ENCODE peak calls at places on chromosomes 11 and 22, in nine cellular contexts. One of them, this sample, is unnamed.

GRCh38 chr22:43509337-43509736 is 97.5 kb downstream of the MPPED1 start:
- DNase-seq in heart left ventricle: no peak
- DNase-seq in mesendoderm: no peak
- DNase-seq in IMR-90: no peak
- DNase-seq in aorta: no peak
- DNase-seq in MM.1S: no peak
- DNase-seq in SJSA1: no peak
- DNase-seq in GM23248: no peak
- DNase-seq in effector memory CD4-positive, alpha-beta T cell: no peak
- DNase-seq in this sample: no peak

GRCh38 chr11:129281471-129282268 is 89.5 kb upstream of the ARHGAP32 start:
- DNase-seq in heart left ventricle: no peak
- DNase-seq in effector memory CD4-positive, alpha-beta T cell: no peak
- DNase-seq in GM23248: no peak
- DNase-seq in aorta: no peak
- DNase-seq in MM.1S: no peak
- DNase-seq in IMR-90: no peak
- DNase-seq in mesendoderm: no peak
- DNase-seq in SJSA1: no peak
- DNase-seq in this sample: no peak

GRCh38 chr11:117946842-117947526 is 17.8 kb upstream of the TMPRSS13 start:
- DNase-seq in MM.1S: peak; percentile 67
- DNase-seq in aorta: peak; percentile 91
- DNase-seq in GM23248: peak; percentile 93
- DNase-seq in effector memory CD4-positive, alpha-beta T cell: peak; percentile 52
- DNase-seq in heart left ventricle: peak; percentile 89
- DNase-seq in mesendoderm: peak; percentile 94
- DNase-seq in IMR-90: peak; percentile 91
- DNase-seq in SJSA1: peak; percentile 50
- DNase-seq in this sample: peak; percentile 80

GRCh38 chr11:15565846-15566245 is 451.1 kb downstream of the INSC start:
- DNase-seq in heart left ventricle: peak; percentile 47
- DNase-seq in aorta: no peak
- DNase-seq in IMR-90: no peak
- DNase-seq in mesendoderm: no peak
- DNase-seq in GM23248: no peak
- DNase-seq in effector memory CD4-positive, alpha-beta T cell: no peak
- DNase-seq in MM.1S: no peak
- DNase-seq in SJSA1: no peak
- DNase-seq in this sample: no peak

GRCh38 chr11:115930276-115930675 is 426.1 kb upstream of the CADM1 start:
- DNase-seq in MM.1S: peak; percentile 81
- DNase-seq in effector memory CD4-positive, alpha-beta T cell: no peak
- DNase-seq in mesendoderm: no peak
- DNase-seq in heart left ventricle: no peak
- DNase-seq in SJSA1: no peak
- DNase-seq in aorta: no peak
- DNase-seq in GM23248: no peak
- DNase-seq in IMR-90: no peak
- DNase-seq in this sample: no peak

GRCh38 chr11:113106507-113106906 is 145.3 kb downstream of the NCAM1 start:
- DNase-seq in aorta: no peak
- DNase-seq in MM.1S: no peak
- DNase-seq in effector memory CD4-positive, alpha-beta T cell: no peak
- DNase-seq in IMR-90: peak; percentile 5
- DNase-seq in mesendoderm: no peak
- DNase-seq in heart left ventricle: no peak
- DNase-seq in GM23248: peak; percentile 23
- DNase-seq in SJSA1: peak; percentile 82
- DNase-seq in this sample: no peak

GRCh38 chr11:47980093-47980906 is at the start of gene PTPRJ:
- DNase-seq in GM23248: peak; percentile 71
- DNase-seq in heart left ventricle: peak; percentile 74
- DNase-seq in IMR-90: peak; percentile 48
- DNase-seq in aorta: peak; percentile 74
- DNase-seq in effector memory CD4-positive, alpha-beta T cell: peak; percentile 61
- DNase-seq in mesendoderm: peak; percentile 75
- DNase-seq in MM.1S: peak; percentile 45
- DNase-seq in SJSA1: peak; percentile 44
- DNase-seq in this sample: peak; percentile 65

GRCh38 chr11:94909371-94909820 is 64.0 kb downstream of the CWC15 start:
- DNase-seq in SJSA1: no peak
- DNase-seq in IMR-90: peak; percentile 81
- DNase-seq in GM23248: peak; percentile 81
- DNase-seq in mesendoderm: peak; percentile 27
- DNase-seq in aorta: no peak
- DNase-seq in heart left ventricle: no peak
- DNase-seq in MM.1S: no peak
- DNase-seq in effector memory CD4-positive, alpha-beta T cell: no peak
- DNase-seq in this sample: no peak

GRCh38 chr11:43852057-43852636 is 28.5 kb upstream of the ALKBH3 start:
- DNase-seq in mesendoderm: peak; percentile 84
- DNase-seq in heart left ventricle: peak; percentile 31
- DNase-seq in IMR-90: peak; percentile 88
- DNase-seq in aorta: peak; percentile 55
- DNase-seq in effector memory CD4-positive, alpha-beta T cell: no peak
- DNase-seq in MM.1S: peak; percentile 67
- DNase-seq in GM23248: peak; percentile 76
- DNase-seq in SJSA1: peak; percentile 75
- DNase-seq in this sample: peak; percentile 78

DNA sequence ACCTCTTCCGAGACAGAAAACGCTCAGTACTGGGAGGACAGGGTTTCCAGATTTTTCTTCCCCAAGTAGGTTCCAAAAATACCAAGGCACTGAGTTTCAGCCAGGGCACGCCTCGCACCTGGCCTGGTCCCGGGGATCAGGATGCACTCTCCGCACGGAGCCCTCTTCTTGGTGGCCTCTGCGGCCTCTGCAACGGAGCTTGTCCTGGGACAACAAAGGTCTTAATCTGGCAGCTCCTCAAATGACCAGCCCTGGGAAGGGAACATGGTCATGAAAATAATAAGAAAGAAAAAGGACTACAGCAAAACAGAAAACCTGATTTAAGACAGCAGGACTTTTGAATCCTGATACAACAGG is 22.1 kb upstream of the KRTAP5-6 start:
- DNase-seq in mesendoderm: no peak
- DNase-seq in heart left ventricle: no peak
- DNase-seq in effector memory CD4-positive, alpha-beta T cell: no peak
- DNase-seq in SJSA1: no peak
- DNase-seq in IMR-90: no peak
- DNase-seq in aorta: peak; percentile 15
- DNase-seq in MM.1S: no peak
- DNase-seq in GM23248: no peak
- DNase-seq in this sample: no peak
- H3K4me1 ChIP-seq in mesendoderm: no peaks in the 10 kb centered on the region
- H3K4me1 ChIP-seq in heart left ventricle: no peaks in the 10 kb centered on the region
- H3K4me1 ChIP-seq in effector memory CD4-positive, alpha-beta T cell: no peaks in the 10 kb centered on the region
- H3K4me1 ChIP-seq in SJSA1: no peaks in the 10 kb centered on the region
- H3K4me1 ChIP-seq in IMR-90: no peaks in the 10 kb centered on the region
- H3K4me1 ChIP-seq in aorta: no peaks in the 10 kb centered on the region
- H3K4me1 ChIP-seq in MM.1S: no peaks in the 10 kb centered on the region
- H3K4me1 ChIP-seq in GM23248: no peaks in the 10 kb centered on the region
- H3K4me1 ChIP-seq in this sample: no peaks in the 10 kb centered on the region

DNA sequence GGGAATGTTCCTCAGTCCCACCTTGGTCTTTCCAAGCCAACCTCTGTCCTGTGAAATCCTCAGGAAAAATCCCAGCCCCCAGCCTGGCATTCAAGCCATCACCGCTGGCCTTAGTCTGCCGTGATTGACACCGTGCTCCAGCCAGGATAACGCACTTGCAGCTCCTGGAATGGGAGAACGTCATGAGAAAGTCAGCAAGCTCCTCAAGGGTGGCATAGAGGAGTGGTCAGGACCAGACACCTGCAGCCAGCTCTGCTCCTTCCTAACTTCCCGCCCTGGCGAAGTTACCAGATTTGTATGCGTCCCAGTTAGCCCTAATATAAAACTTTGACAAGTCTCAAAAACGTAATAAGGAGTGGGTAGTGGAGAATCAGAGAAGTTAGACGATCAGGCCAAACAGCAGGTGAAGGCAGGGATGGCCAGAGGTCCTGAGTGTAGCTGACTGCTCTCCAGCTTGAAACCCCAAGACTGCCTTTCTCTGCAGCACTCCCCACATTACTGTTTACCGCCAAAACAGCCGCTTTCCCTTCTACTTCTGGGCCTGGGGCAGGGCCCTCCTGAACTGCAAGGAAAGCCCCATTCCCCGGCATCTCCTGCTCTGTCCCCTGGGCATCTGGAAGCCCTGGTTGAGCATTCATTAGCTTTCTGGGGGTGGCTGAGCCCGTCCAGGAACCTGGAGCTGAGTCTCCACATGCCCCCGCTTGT is 1.3 kb upstream of the DKK3 start:
- DNase-seq in MM.1S: no peak
- DNase-seq in aorta: no peak
- DNase-seq in mesendoderm: peak; percentile 61
- DNase-seq in GM23248: no peak
- DNase-seq in IMR-90: no peak
- DNase-seq in heart left ventricle: no peak
- DNase-seq in effector memory CD4-positive, alpha-beta T cell: no peak
- DNase-seq in SJSA1: no peak
- DNase-seq in this sample: no peak
- H3K4me3 ChIP-seq in MM.1S: no peak overlapping the region
- H3K4me3 ChIP-seq in aorta: no peak overlapping the region
- H3K4me3 ChIP-seq in mesendoderm: no peak overlapping the region
- H3K4me3 ChIP-seq in GM23248: no peak overlapping the region
- H3K4me3 ChIP-seq in IMR-90: peak overlapping the region; percentile 49
- H3K4me3 ChIP-seq in heart left ventricle: peak overlapping the region; percentile 59
- H3K4me3 ChIP-seq in effector memory CD4-positive, alpha-beta T cell: no peak overlapping the region
- H3K4me3 ChIP-seq in SJSA1: peak overlapping the region; percentile 81
- H3K4me3 ChIP-seq in this sample: no peak overlapping the region

GRCh38 chr22:46057762-46058420 is 80.9 kb upstream of the WNT7B start:
- DNase-seq in mesendoderm: no peak
- DNase-seq in heart left ventricle: peak; percentile 53
- DNase-seq in MM.1S: peak; percentile 89
- DNase-seq in aorta: peak; percentile 76
- DNase-seq in effector memory CD4-positive, alpha-beta T cell: no peak
- DNase-seq in IMR-90: no peak
- DNase-seq in SJSA1: peak; percentile 88
- DNase-seq in GM23248: peak; percentile 85
- DNase-seq in this sample: peak; percentile 82

GRCh38 chr22:46057206-46057605 is 80.2 kb upstream of the WNT7B start:
- DNase-seq in heart left ventricle: peak; percentile 45
- DNase-seq in effector memory CD4-positive, alpha-beta T cell: no peak
- DNase-seq in GM23248: peak; percentile 70
- DNase-seq in SJSA1: no peak
- DNase-seq in IMR-90: no peak
- DNase-seq in mesendoderm: no peak
- DNase-seq in MM.1S: peak; percentile 23
- DNase-seq in aorta: peak; percentile 34
- DNase-seq in this sample: no peak

GRCh38 chr22:46055176-46055850 is 78.4 kb upstream of the WNT7B start:
- DNase-seq in GM23248: peak; percentile 72
- DNase-seq in effector memory CD4-positive, alpha-beta T cell: no peak
- DNase-seq in IMR-90: no peak
- DNase-seq in MM.1S: no peak
- DNase-seq in aorta: peak; percentile 71
- DNase-seq in mesendoderm: no peak
- DNase-seq in heart left ventricle: peak; percentile 41
- DNase-seq in SJSA1: peak; percentile 56
- DNase-seq in this sample: no peak

GRCh38 chr22:46055851-46056168 is 78.8 kb upstream of the WNT7B start:
- DNase-seq in mesendoderm: no peak
- DNase-seq in heart left ventricle: no peak
- DNase-seq in SJSA1: peak; percentile 63
- DNase-seq in GM23248: no peak
- DNase-seq in aorta: no peak
- DNase-seq in effector memory CD4-positive, alpha-beta T cell: no peak
- DNase-seq in MM.1S: no peak
- DNase-seq in IMR-90: no peak
- DNase-seq in this sample: no peak

GRCh38 chr22:46056169-46057041 is 79.4 kb upstream of the WNT7B start:
- DNase-seq in aorta: peak; percentile 67
- DNase-seq in mesendoderm: no peak
- DNase-seq in GM23248: peak; percentile 83
- DNase-seq in IMR-90: no peak
- DNase-seq in MM.1S: no peak
- DNase-seq in SJSA1: peak; percentile 76
- DNase-seq in heart left ventricle: peak; percentile 41
- DNase-seq in effector memory CD4-positive, alpha-beta T cell: no peak
- DNase-seq in this sample: no peak
- H3K27ac ChIP-seq in aorta: peak overlapping the region; percentile 96
- H3K27ac ChIP-seq in mesendoderm: no peak overlapping the region
- H3K27ac ChIP-seq in GM23248: peak overlapping the region; percentile 99
- H3K27ac ChIP-seq in IMR-90: no peak overlapping the region
- H3K27ac ChIP-seq in MM.1S: peak overlapping the region; percentile 86
- H3K27ac ChIP-seq in SJSA1: peak overlapping the region; percentile 75
- H3K27ac ChIP-seq in heart left ventricle: peak overlapping the region; percentile 100
- H3K27ac ChIP-seq in effector memory CD4-positive, alpha-beta T cell: no peak overlapping the region
- H3K27ac ChIP-seq in this sample: peak overlapping the region; percentile 87

DNA sequence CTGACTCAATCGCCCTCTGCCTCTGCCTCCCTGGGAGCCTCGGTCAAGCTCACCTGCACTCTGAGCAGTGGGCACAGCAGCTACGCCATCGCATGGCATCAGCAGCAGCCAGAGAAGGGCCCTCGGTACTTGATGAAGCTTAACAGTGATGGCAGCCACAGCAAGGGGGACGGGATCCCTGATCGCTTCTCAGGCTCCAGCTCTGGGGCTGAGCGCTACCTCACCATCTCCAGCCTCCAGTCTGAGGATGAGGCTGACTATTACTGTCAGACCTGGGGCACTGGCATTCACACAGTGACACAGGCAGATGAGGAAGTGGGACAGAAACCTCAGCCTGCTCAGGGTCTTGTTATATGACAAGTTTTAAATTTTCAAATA is 48.6 kb upstream of the TOP3B start:
- DNase-seq in effector memory CD4-positive, alpha-beta T cell: no peak
- DNase-seq in GM23248: no peak
- DNase-seq in heart left ventricle: no peak
- DNase-seq in aorta: no peak
- DNase-seq in mesendoderm: no peak
- DNase-seq in MM.1S: peak; percentile 37
- DNase-seq in IMR-90: no peak
- DNase-seq in SJSA1: no peak
- DNase-seq in this sample: no peak
- H3K4me1 ChIP-seq in effector memory CD4-positive, alpha-beta T cell: no peaks in the 10 kb centered on the region
- H3K4me1 ChIP-seq in GM23248: no peaks in the 10 kb centered on the region
- H3K4me1 ChIP-seq in heart left ventricle: no peaks in the 10 kb centered on the region
- H3K4me1 ChIP-seq in aorta: no peaks in the 10 kb centered on the region
- H3K4me1 ChIP-seq in mesendoderm: no peaks in the 10 kb centered on the region
- H3K4me1 ChIP-seq in MM.1S: peaks cover 34% of the 10 kb centered on the region
- H3K4me1 ChIP-seq in IMR-90: no peaks in the 10 kb centered on the region
- H3K4me1 ChIP-seq in SJSA1: no peaks in the 10 kb centered on the region
- H3K4me1 ChIP-seq in this sample: no peaks in the 10 kb centered on the region

DNA sequence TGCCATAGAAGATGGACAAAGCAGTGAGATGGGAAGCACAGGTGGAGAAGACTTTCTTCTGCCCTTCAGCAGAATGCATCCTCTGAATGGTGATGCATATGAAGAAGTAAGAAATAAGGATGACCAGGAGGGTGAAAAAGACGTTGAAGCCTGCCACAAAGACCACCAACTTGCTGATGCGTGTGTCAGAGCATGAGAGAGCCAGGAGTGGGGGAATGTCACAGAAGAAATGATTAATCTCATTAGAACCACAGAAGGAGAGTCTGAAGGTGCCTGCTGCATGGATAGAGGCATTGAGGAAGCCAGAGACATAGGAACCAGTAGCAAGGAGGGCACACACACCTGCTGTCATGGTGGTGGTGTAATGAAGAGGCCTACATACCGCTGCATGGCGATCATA is 550 bp downstream of the OR5B21 start:
- DNase-seq in aorta: no peak
- DNase-seq in SJSA1: no peak
- DNase-seq in heart left ventricle: no peak
- DNase-seq in GM23248: no peak
- DNase-seq in mesendoderm: no peak
- DNase-seq in IMR-90: no peak
- DNase-seq in MM.1S: no peak
- DNase-seq in effector memory CD4-positive, alpha-beta T cell: no peak
- DNase-seq in this sample: no peak
- H3K4me3 ChIP-seq in aorta: no peak overlapping the region
- H3K4me3 ChIP-seq in SJSA1: no peak overlapping the region
- H3K4me3 ChIP-seq in heart left ventricle: no peak overlapping the region
- H3K4me3 ChIP-seq in GM23248: no peak overlapping the region
- H3K4me3 ChIP-seq in mesendoderm: no peak overlapping the region
- H3K4me3 ChIP-seq in IMR-90: no peak overlapping the region
- H3K4me3 ChIP-seq in MM.1S: no peak overlapping the region
- H3K4me3 ChIP-seq in effector memory CD4-positive, alpha-beta T cell: no peak overlapping the region
- H3K4me3 ChIP-seq in this sample: no peak overlapping the region